ENCODE peak calls at places on chromosomes 13 and 19, in seven cellular contexts. Y is IMR-90; K is AG09319; N is NCI-H2171 treated with DMSO at 0.1 percent for 48 hours; Z is AG04450; D is ascending aorta; L is stimulated activated CD4-positive, alpha-beta T cell treated with anti-CD3 and anti-CD28 coated beads, TNF-alpha, amount 100 ng/mL, for 24 hours. F is an unnamed sample.

GRCh38 chr19:2329162-2329505 is 650 bp downstream of the SPPL2B start:
- DNase-seq in N (no peak), D (no peak), Z (no peak), K (no peak), Y (no peak), L (no peak), F (no peak)

GRCh38 chr13:65656740-65657329 is 1573.3 kb downstream of the PCDH9 start:
- DNase-seq in D (no peak), L (no peak), Y (peak; percentile 30), Z (no peak), K (no peak), N (peak; percentile 31), F (no peak)

GRCh38 chr13:48188640-48189039 is 44.4 kb upstream of the ITM2B start:
- DNase-seq in Z (no peak), K (no peak), N (no peak), Y (no peak), L (no peak), D (no peak), F (no peak)

GRCh38 chr13:80473695-80474094 is 132.8 kb upstream of the SPRY2 start:
- DNase-seq in L (no peak), Z (no peak), N (no peak), D (no peak), Y (peak; percentile 18), K (peak; percentile 15), F (peak; percentile 64)

GRCh38 chr19:48750771-48751504 is 1.5 kb downstream of the FUT1 start:
- DNase-seq in D (no peak), Z (no peak), L (no peak), N (no peak), K (no peak), Y (no peak), F (no peak)

GRCh38 chr13:38803566-38803965 is 116.7 kb downstream of the FREM2 start:
- DNase-seq in Z (no peak), Y (no peak), L (no peak), K (no peak), D (no peak), N (no peak), F (no peak)

GRCh38 chr13:106561551-106562170 is 6.3 kb downstream of the ARGLU1 start:
- DNase-seq in D (no peak), Y (peak; percentile 53), L (peak; percentile 6), K (no peak), Z (no peak), N (no peak), F (peak; percentile 37)

GRCh38 chr19:3151563-3152430 is 16.0 kb downstream of the GNA15 start:
- DNase-seq in K (no peak), N (no peak), D (no peak), Y (no peak), Z (no peak), L (no peak), F (no peak)

GRCh38 chr13:84132491-84132890 is 250.2 kb upstream of the SLITRK1 start:
- DNase-seq in Z (no peak), N (no peak), K (no peak), D (no peak), L (no peak), Y (no peak), F (no peak)

GRCh38 chr19:18469245-18470107 is 31.5 kb upstream of the ISYNA1 start:
- DNase-seq in Y (peak; percentile 66), K (no peak), Z (no peak), L (peak; percentile 27), D (no peak), N (peak; percentile 18), F (peak; percentile 24)

GRCh38 chr19:11530432-11530831 is 1.5 kb upstream of the ECSIT start:
- DNase-seq in Y (peak; percentile 78), D (no peak), N (peak; percentile 90), K (no peak), Z (peak; percentile 41), L (no peak), F (peak; percentile 77)

GRCh38 chr13:51733656-51734334 is 70.2 kb downstream of the DHRS12 start:
- DNase-seq in L (no peak), Z (no peak), Y (peak; percentile 15), K (no peak), D (no peak), N (peak; percentile 8), F (no peak)

GRCh38 chr19:7625763-7626372 is 3.5 kb downstream of the XAB2 start:
- DNase-seq in Y (no peak), Z (no peak), D (no peak), K (no peak), L (no peak), N (no peak), F (no peak)

GRCh38 chr13:98496239-98496668 is 80.7 kb downstream of the STK24 start:
- DNase-seq in D (no peak), Z (no peak), L (no peak), N (no peak), K (no peak), Y (peak; percentile 46), F (no peak)

GRCh38 chr13:33937373-33938087 is 119.6 kb downstream of the RFC3 start:
- DNase-seq in L (no peak), Y (no peak), K (no peak), N (no peak), Z (no peak), D (no peak), F (no peak)

GRCh38 chr19:55258476-55258827 is 365 bp downstream of the PPP6R1 start:
- DNase-seq in D (no peak), Z (no peak), L (no peak), K (no peak), Y (no peak), N (no peak), F (no peak)

GRCh38 chr19:1773173-1773572 is 19.9 kb downstream of the ONECUT3 start:
- DNase-seq in D (no peak), K (no peak), N (no peak), Y (no peak), Z (no peak), L (no peak), F (no peak)

GRCh38 chr13:106276876-106277275 is 258.6 kb downstream of the EFNB2 start:
- DNase-seq in Z (no peak), D (no peak), L (no peak), Y (peak; percentile 32), N (no peak), K (no peak), F (no peak)

GRCh38 chr19:30853036-30853435 is 480.9 kb downstream of the ZNF536 start:
- DNase-seq in Z (no peak), K (no peak), Y (no peak), L (no peak), D (no peak), N (no peak), F (no peak)

GRCh38 chr13:37752156-37752555 is 117.4 kb downstream of the TRPC4 start:
- DNase-seq in Y (no peak), L (no peak), D (no peak), K (no peak), Z (no peak), N (no peak), F (no peak)

GRCh38 chr13:72246396-72246795 is 379.4 kb upstream of the DACH1 start:
- DNase-seq in N (no peak), D (no peak), K (no peak), Z (no peak), L (no peak), Y (no peak), F (no peak)

GRCh38 chr19:49857834-49858590 is 7.1 kb downstream of the PTOV1 start:
- DNase-seq in D (no peak), N (no peak), Y (no peak), L (no peak), K (no peak), Z (no peak), F (no peak)

GRCh38 chr19:29666634-29667389 is 1.6 kb downstream of the PLEKHF1 start:
- DNase-seq in L (no peak), N (no peak), Z (no peak), D (no peak), K (no peak), Y (peak; percentile 64), F (peak; percentile 54)

GRCh38 chr19:55426042-55426441 is 17.1 kb downstream of the SHISA7 start:
- DNase-seq in Z (no peak), N (no peak), Y (no peak), D (no peak), K (no peak), L (no peak), F (no peak)

GRCh38 chr13:40668335-40668734 is 1.9 kb upstream of the FOXO1 start:
- DNase-seq in L (no peak), Y (no peak), K (no peak), D (no peak), N (no peak), Z (no peak), F (no peak)

GRCh38 chr19:768424-768823 is 17.5 kb downstream of the MISP start:
- DNase-seq in N (no peak), K (peak; percentile 54), D (no peak), L (no peak), Y (peak; percentile 83), Z (peak; percentile 51), F (peak; percentile 77)

GRCh38 chr13:44058586-44059238 is 179.0 kb downstream of the LACC1 start:
- DNase-seq in Y (no peak), K (no peak), D (no peak), N (no peak), Z (no peak), L (no peak), F (no peak)

GRCh38 chr13:80824231-80824630 is 483.3 kb upstream of the SPRY2 start:
- DNase-seq in D (no peak), K (no peak), L (no peak), Z (no peak), Y (no peak), N (no peak), F (no peak)

GRCh38 chr19:48424694-48425219 is 21.0 kb upstream of the GRWD1 start:
- DNase-seq in L (no peak), Z (no peak), Y (peak; percentile 72), K (no peak), N (no peak), D (no peak), F (peak; percentile 66)

GRCh38 chr13:37595162-37595561 is 3.4 kb downstream of the POSTN start:
- DNase-seq in L (no peak), Z (no peak), K (no peak), D (no peak), Y (peak; percentile 47), N (no peak), F (peak; percentile 17)

GRCh38 chr13:109672545-109672944 is 113.8 kb downstream of the IRS2 start:
- DNase-seq in Z (no peak), L (no peak), K (peak; percentile 37), D (no peak), N (no peak), Y (peak; percentile 19), F (no peak)

GRCh38 chr13:80379245-80379644 is 38.3 kb upstream of the SPRY2 start:
- DNase-seq in N (no peak), L (no peak), Y (peak; percentile 43), Z (no peak), D (no peak), K (no peak), F (peak; percentile 61)

GRCh38 chr13:51769455-51770127 is 34.4 kb downstream of the DHRS12 start:
- DNase-seq in L (no peak), N (no peak), K (no peak), D (no peak), Y (no peak), Z (no peak), F (no peak)

GRCh38 chr19:13478576-13478975 is 27.7 kb downstream of the CACNA1A start:
- DNase-seq in Y (no peak), N (peak; percentile 39), L (no peak), K (no peak), Z (no peak), D (no peak), F (no peak)

GRCh38 chr19:3543150-3544053 is 4.4 kb downstream of the TEKTIP1 start:
- DNase-seq in L (no peak), N (no peak), K (no peak), Y (no peak), D (no peak), Z (no peak), F (no peak)

GRCh38 chr13:48370815-48371214 is 42.1 kb downstream of the LPAR6 start:
- DNase-seq in Z (no peak), D (no peak), K (no peak), Y (no peak), N (no peak), L (no peak), F (no peak)

GRCh38 chr19:30692517-30692870 is 320.3 kb downstream of the ZNF536 start:
- DNase-seq in N (no peak), D (no peak), K (no peak), Z (no peak), L (no peak), Y (no peak), F (no peak)

GRCh38 chr19:40143612-40144011 is 47.6 kb upstream of the MAP3K10 start:
- DNase-seq in K (no peak), Z (no peak), L (no peak), N (peak; percentile 76), D (no peak), Y (no peak), F (no peak)

F was measured in brain microvascular endothelial cell.